ENCODE peak calls at places on chromosomes 16 and 17, in four cellular contexts. One of them, this sample, is unnamed.

GRCh38 chr17:1783271-1783670 is 21.4 kb downstream of the SERPINF1 start:
- DNase-seq in CD4-positive, alpha-beta T cell: no peak
- DNase-seq in iris pigment epithelial cell: no peak
- DNase-seq in CD8-positive, alpha-beta T cell: no peak
- DNase-seq in this sample: peak

GRCh38 chr17:57735707-57736106 is 9.4 kb downstream of the CCDC182 start:
- DNase-seq in CD8-positive, alpha-beta T cell: no peak
- DNase-seq in CD4-positive, alpha-beta T cell: no peak
- DNase-seq in iris pigment epithelial cell: no peak
- DNase-seq in this sample: no peak

GRCh38 chr16:68605746-68606145 is 39.4 kb upstream of the CDH3 start:
- DNase-seq in iris pigment epithelial cell: peak
- DNase-seq in CD4-positive, alpha-beta T cell: no peak
- DNase-seq in CD8-positive, alpha-beta T cell: no peak
- DNase-seq in this sample: no peak

GRCh38 chr16:11327277-11328171 is 17.7 kb upstream of the RMI2 start:
- DNase-seq in CD4-positive, alpha-beta T cell: no peak
- DNase-seq in CD8-positive, alpha-beta T cell: no peak
- DNase-seq in iris pigment epithelial cell: no peak
- DNase-seq in this sample: peak

GRCh38 chr17:33464669-33465275 is 171.7 kb upstream of the ASIC2 start:
- DNase-seq in CD4-positive, alpha-beta T cell: no peak
- DNase-seq in iris pigment epithelial cell: no peak
- DNase-seq in CD8-positive, alpha-beta T cell: no peak
- DNase-seq in this sample: peak

GRCh38 chr17:40075216-40076100 is 12.7 kb downstream of the THRA start:
- DNase-seq in iris pigment epithelial cell: no peak
- DNase-seq in CD4-positive, alpha-beta T cell: peak
- DNase-seq in CD8-positive, alpha-beta T cell: peak
- DNase-seq in this sample: peak

GRCh38 chr17:7897773-7898172 is 9.2 kb downstream of the CHD3 start:
- DNase-seq in iris pigment epithelial cell: peak
- DNase-seq in CD4-positive, alpha-beta T cell: no peak
- DNase-seq in CD8-positive, alpha-beta T cell: no peak
- DNase-seq in this sample: peak

GRCh38 chr17:75288784-75289121 is 480 bp downstream of the SLC25A19 start:
- DNase-seq in CD4-positive, alpha-beta T cell: no peak
- DNase-seq in iris pigment epithelial cell: no peak
- DNase-seq in CD8-positive, alpha-beta T cell: no peak
- DNase-seq in this sample: no peak

GRCh38 chr17:3796822-3797170 is 4.2 kb downstream of the ITGAE start:
- DNase-seq in CD8-positive, alpha-beta T cell: no peak
- DNase-seq in CD4-positive, alpha-beta T cell: no peak
- DNase-seq in iris pigment epithelial cell: no peak
- DNase-seq in this sample: no peak

GRCh38 chr16:87186440-87186839 is 130.8 kb downstream of the C16orf95 start:
- DNase-seq in CD8-positive, alpha-beta T cell: no peak
- DNase-seq in iris pigment epithelial cell: no peak
- DNase-seq in CD4-positive, alpha-beta T cell: no peak
- DNase-seq in this sample: no peak